ENCODE peak calls at places on chromosomes 2 and 18, in five cellular contexts. G is prostate gland; R is activated CD8-positive, alpha-beta T cell treated with anti-CD3 and anti-CD28 coated beads for 36 hours; B is AG09319; W is A549. S is an unnamed sample.
A peak's percentile ranks its signal among the peaks of the same experiment; 100 is the strongest.

GRCh38 chr2:28360066-28360741 is 32.5 kb upstream of the FOSL2 start:
- DNase-seq in G (no peak), R (no peak), B (no peak), W (no peak), S (no peak)

GRCh38 chr2:16525265-16525887 is 140.3 kb downstream of the CYRIA start:
- DNase-seq in G (no peak), R (peak; percentile 38), B (no peak), W (peak; percentile 31), S (peak; percentile 81)

GRCh38 chr18:2497797-2498196 is 73.5 kb downstream of the METTL4 start:
- DNase-seq in G (no peak), R (no peak), B (no peak), W (no peak), S (no peak)

GRCh38 chr2:33484042-33484621 is 7.7 kb downstream of the RASGRP3 start:
- DNase-seq in G (no peak), R (no peak), B (no peak), W (no peak), S (no peak)

GRCh38 chr18:74342416-74343043 is 26.9 kb downstream of the C18orf63 start:
- DNase-seq in G (peak; percentile 35), R (peak; percentile 49), B (peak; percentile 43), W (no peak), S (no peak)

GRCh38 chr2:168565112-168565511 is 109.0 kb downstream of the CERS6 start:
- DNase-seq in G (peak; percentile 23), R (peak; percentile 16), B (no peak), W (no peak), S (no peak)

GRCh38 chr18:75324686-75325257 is 102.7 kb downstream of the SMIM21 start:
- DNase-seq in G (no peak), R (no peak), B (no peak), W (no peak), S (no peak)

GRCh38 chr2:128380061-128380889 is 61.6 kb upstream of the HS6ST1 start:
- DNase-seq in G (no peak), R (no peak), B (no peak), W (no peak), S (peak; percentile 7)

GRCh38 chr2:176099159-176099736 is 347 bp upstream of the HOXD12 start:
- DNase-seq in G (no peak), R (no peak), B (no peak), W (no peak), S (peak; percentile 18)

GRCh38 chr2:102932521-102932920 is 170.7 kb downstream of the TMEM182 start:
- DNase-seq in G (no peak), R (no peak), B (no peak), W (no peak), S (no peak)

GRCh38 chr2:55970506-55970905 is 46.9 kb upstream of the EFEMP1 start:
- DNase-seq in G (no peak), R (no peak), B (peak; percentile 42), W (no peak), S (no peak)

GRCh38 chr2:119221609-119222008 is 2.0 kb upstream of the STEAP3 start:
- DNase-seq in G (no peak), R (no peak), B (no peak), W (no peak), S (no peak)

GRCh38 chr2:127681976-127682857 is 6.9 kb upstream of the LIMS2 start:
- DNase-seq in G (no peak), R (no peak), B (no peak), W (no peak), S (no peak)

GRCh38 chr2:139478191-139478914 is 698.2 kb upstream of the NXPH2 start:
- DNase-seq in G (no peak), R (no peak), B (no peak), W (no peak), S (no peak)

GRCh38 chr2:180699657-180700361 is 280.6 kb upstream of the UBE2E3 start:
- DNase-seq in G (no peak), R (no peak), B (no peak), W (no peak), S (peak; percentile 17)

GRCh38 chr2:187545238-187545751 is 8.9 kb downstream of the TFPI start:
- DNase-seq in G (no peak), R (no peak), B (no peak), W (no peak), S (no peak)

GRCh38 chr2:216856666-216857065 is 3.2 kb downstream of the TNP1 start:
- DNase-seq in G (no peak), R (no peak), B (no peak), W (no peak), S (no peak)

GRCh38 chr2:68282814-68283812 is 30.8 kb upstream of the PPP3R1 start:
- DNase-seq in G (peak; percentile 21), R (peak; percentile 16), B (peak; percentile 16), W (peak; percentile 70), S (no peak)

GRCh38 chr2:16774980-16775963 is 109.6 kb upstream of the CYRIA start:
- DNase-seq in G (no peak), R (no peak), B (no peak), W (no peak), S (peak; percentile 39)

GRCh38 chr2:70935468-70936164 is at the start of gene ATP6V1B1:
- DNase-seq in G (no peak), R (no peak), B (no peak), W (no peak), S (peak; percentile 53)

GRCh38 chr18:44939037-44939665 is 258.5 kb downstream of the SETBP1 start:
- DNase-seq in G (no peak), R (no peak), B (no peak), W (peak; percentile 1), S (no peak)

GRCh38 chr18:955379-956066 is 50.9 kb downstream of the ADCYAP1 start:
- DNase-seq in G (no peak), R (no peak), B (no peak), W (no peak), S (no peak)

GRCh38 chr2:102008490-102008889 is 16.7 kb downstream of the IL1R2 start:
- DNase-seq in G (no peak), R (no peak), B (no peak), W (no peak), S (no peak)

GRCh38 chr2:224040753-224041152 is 1.7 kb upstream of the SERPINE2 start:
- DNase-seq in G (no peak), R (no peak), B (no peak), W (no peak), S (no peak)

GRCh38 chr2:88639865-88640264 is 12.6 kb upstream of the EIF2AK3 start:
- DNase-seq in G (no peak), R (no peak), B (no peak), W (no peak), S (no peak)

GRCh38 chr18:13629841-13630747 is 96.3 kb downstream of the FAM210A start:
- DNase-seq in G (peak; percentile 37), R (peak; percentile 74), B (no peak), W (peak; percentile 61), S (peak; percentile 62)

GRCh38 chr18:64073956-64074355 is 74.9 kb downstream of the LINC00305 start:
- DNase-seq in G (no peak), R (no peak), B (no peak), W (no peak), S (no peak)

GRCh38 chr2:228167290-228167689 is 14.2 kb downstream of the SPHKAP start:
- DNase-seq in G (no peak), R (no peak), B (no peak), W (no peak), S (no peak)

GRCh38 chr2:67215214-67215613 is 181.9 kb upstream of the ETAA1 start:
- DNase-seq in G (no peak), R (no peak), B (no peak), W (peak; percentile 6), S (peak; percentile 72)

GRCh38 chr2:67216881-67217280 is 180.3 kb upstream of the ETAA1 start:
- DNase-seq in G (no peak), R (no peak), B (no peak), W (no peak), S (no peak)

GRCh38 chr2:67215636-67216035 is 181.5 kb upstream of the ETAA1 start:
- DNase-seq in G (no peak), R (no peak), B (no peak), W (no peak), S (no peak)

GRCh38 chr2:67217398-67217797 is 179.7 kb upstream of the ETAA1 start:
- DNase-seq in G (no peak), R (no peak), B (no peak), W (no peak), S (no peak)

DNA sequence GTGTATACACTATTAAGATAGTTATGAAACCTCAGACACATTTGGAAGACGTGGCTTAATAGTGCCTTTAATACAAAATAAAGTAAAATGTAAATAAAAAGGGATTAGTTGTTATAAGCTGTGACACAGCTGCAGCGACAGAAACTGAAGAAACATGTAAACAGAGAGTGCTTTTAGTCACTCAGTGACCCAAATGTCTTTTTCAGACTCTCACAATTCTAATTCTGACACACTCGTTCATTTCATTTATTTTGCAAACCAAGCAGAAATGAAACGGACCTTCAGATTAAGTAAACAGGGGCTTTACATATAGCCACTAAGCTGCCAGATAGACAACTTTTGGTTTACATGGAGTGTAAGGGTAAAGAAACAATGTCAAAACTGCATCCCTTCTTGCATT is 181.0 kb upstream of the ETAA1 start:
- DNase-seq in G (no peak), R (no peak), B (no peak), W (no peak), S (no peak)
- TF ChIP-seq CTCF in G (no peak), R (no peak), B (no peak), W (no peak), S (no peak)

GRCh38 chr2:42905341-42906114 is 113.1 kb upstream of the HAAO start:
- DNase-seq in G (no peak), R (no peak), B (no peak), W (no peak), S (no peak)
- TF ChIP-seq CTCF in G (peak; percentile 37), R (no peak), B (peak; percentile 39), W (no peak), S (no peak)

GRCh38 chr2:29715655-29716054 is 205.7 kb downstream of the ALK start:
- DNase-seq in G (no peak), R (no peak), B (no peak), W (no peak), S (no peak)

GRCh38 chr2:29719626-29720025 is 201.8 kb downstream of the ALK start:
- DNase-seq in G (no peak), R (no peak), B (no peak), W (no peak), S (no peak)

GRCh38 chr2:29718326-29718725 is 203.1 kb downstream of the ALK start:
- DNase-seq in G (no peak), R (no peak), B (no peak), W (no peak), S (no peak)

GRCh38 chr2:29714333-29714732 is 207.1 kb downstream of the ALK start:
- DNase-seq in G (no peak), R (no peak), B (no peak), W (no peak), S (no peak)
- TF ChIP-seq CTCF in G (no peak), R (no peak), B (no peak), W (no peak), S (no peak)

DNA sequence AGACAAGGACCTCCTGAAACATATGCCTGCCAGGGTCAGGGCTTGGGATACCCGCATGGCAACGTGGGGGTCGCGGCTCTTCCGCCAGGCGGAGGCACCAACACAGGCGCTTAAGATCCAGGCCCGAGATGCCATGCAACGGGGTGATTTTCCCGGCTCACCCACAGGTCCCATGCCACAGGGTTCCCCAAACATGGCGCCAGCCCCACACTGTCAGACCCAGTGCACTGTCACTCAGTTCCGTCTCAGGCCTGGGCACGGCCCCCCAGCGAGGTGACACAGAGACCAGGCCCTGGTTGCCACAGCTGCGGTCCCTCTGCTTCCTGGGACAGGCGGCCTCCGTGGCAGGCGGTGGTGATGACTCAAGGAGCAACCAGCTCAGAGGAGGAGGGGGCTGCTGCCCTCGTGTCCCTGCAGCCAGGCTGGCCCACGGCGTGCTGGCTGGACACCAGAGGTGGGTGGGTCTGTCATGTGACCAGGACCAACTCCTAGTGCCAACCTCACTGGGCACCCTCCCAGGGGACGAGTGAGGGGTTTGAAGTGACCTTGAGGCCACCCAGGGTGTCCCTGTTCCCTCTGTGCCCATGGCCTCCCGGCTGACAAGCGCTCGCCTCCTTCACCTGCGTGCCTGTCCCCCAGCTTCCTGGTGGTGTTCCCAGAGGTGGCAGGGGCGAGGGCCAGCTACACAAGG is 4.9 kb downstream of the PDCD1 start:
- DNase-seq in G (no peak), R (peak; percentile 38), B (no peak), W (no peak), S (no peak)
- TF ChIP-seq CTCF in G (no peak), R (no peak), B (no peak), W (no peak), S (no peak)